ENCODE peak calls at places on chromosomes 2 and 18, in seven cellular contexts. C is fibroblast of lung; H is left ventricle myocardium superior; Q is GM03348; P is Calu3; X is HT1080; I is effector memory CD4-positive, alpha-beta T cell. A is an unnamed sample.
A peak's percentile ranks its signal among the peaks of the same experiment; 100 is the strongest.

GRCh38 chr2:30790879-30791278 is 16.4 kb downstream of the CAPN13 start:
- DNase-seq in C (no peak), H (no peak), Q (no peak), P (no peak), X (no peak), I (no peak), A (no peak)

GRCh38 chr2:201798252-201798918 is 8.0 kb upstream of the CDK15 start:
- DNase-seq in C (peak; percentile 97), H (no peak), Q (peak; percentile 44), P (peak; percentile 26), X (peak; percentile 96), I (no peak), A (no peak)

GRCh38 chr2:225173909-225174308 is 131.6 kb upstream of the DOCK10 start:
- DNase-seq in C (no peak), H (no peak), Q (peak; percentile 3), P (no peak), X (no peak), I (no peak), A (no peak)

GRCh38 chr18:12485479-12486105 is 77.9 kb downstream of the PRELID3A start:
- DNase-seq in C (no peak), H (no peak), Q (no peak), P (no peak), X (no peak), I (no peak), A (no peak)

GRCh38 chr2:1728821-1729220 is 15.5 kb downstream of the PXDN start:
- DNase-seq in C (peak; percentile 67), H (peak; percentile 58), Q (no peak), P (no peak), X (no peak), I (no peak), A (peak; percentile 16)

GRCh38 chr2:8441371-8441770 is 240.5 kb upstream of the ID2 start:
- DNase-seq in C (no peak), H (no peak), Q (no peak), P (no peak), X (no peak), I (no peak), A (no peak)

GRCh38 chr18:65336411-65336810 is 414.4 kb upstream of the CDH7 start:
- DNase-seq in C (no peak), H (no peak), Q (no peak), P (no peak), X (no peak), I (no peak), A (no peak)

GRCh38 chr2:2834105-2834504 is 503.0 kb upstream of the MYT1L start:
- DNase-seq in C (no peak), H (no peak), Q (no peak), P (no peak), X (no peak), I (no peak), A (no peak)

GRCh38 chr2:179898873-179899272 is 37.5 kb upstream of the ZNF385B start:
- DNase-seq in C (peak; percentile 11), H (no peak), Q (no peak), P (peak; percentile 52), X (peak; percentile 71), I (no peak), A (no peak)

GRCh38 chr2:98028931-98029717 is 33.4 kb upstream of the TMEM131 start:
- DNase-seq in C (no peak), H (no peak), Q (no peak), P (no peak), X (no peak), I (no peak), A (no peak)

A was measured in psoas muscle.